ENCODE peak calls at places on chromosomes 5 and 9, in eight cellular contexts. One of them, this sample, is unnamed. For H3K4me1, the result is how much of the 10 kb centered on the place peaks cover.

GRCh38 chr5:8517461-8517860 is 648.5 kb downstream of the MTRR start:
- DNase-seq in gastrocnemius medialis: no peak
- DNase-seq in K562: no peak
- DNase-seq in GM23248: peak
- DNase-seq in lower lobe of right lung: no peak
- DNase-seq in uterus: no peak
- DNase-seq in thyroid gland: no peak
- DNase-seq in mesendoderm: peak
- DNase-seq in this sample: no peak

GRCh38 chr9:27505744-27506161 is 18.3 kb upstream of the IFNK start:
- DNase-seq in K562: no peak
- DNase-seq in GM23248: no peak
- DNase-seq in gastrocnemius medialis: no peak
- DNase-seq in uterus: no peak
- DNase-seq in thyroid gland: peak
- DNase-seq in mesendoderm: no peak
- DNase-seq in lower lobe of right lung: no peak
- DNase-seq in this sample: no peak

GRCh38 chr9:122088880-122089567 is 4.1 kb downstream of the TTLL11 start:
- DNase-seq in thyroid gland: no peak
- DNase-seq in lower lobe of right lung: no peak
- DNase-seq in GM23248: no peak
- DNase-seq in uterus: no peak
- DNase-seq in mesendoderm: no peak
- DNase-seq in K562: no peak
- DNase-seq in gastrocnemius medialis: no peak
- DNase-seq in this sample: no peak

GRCh38 chr9:130173462-130173876 is 1.3 kb downstream of the NCS1 start:
- DNase-seq in thyroid gland: peak
- DNase-seq in lower lobe of right lung: no peak
- DNase-seq in K562: no peak
- DNase-seq in mesendoderm: no peak
- DNase-seq in GM23248: peak
- DNase-seq in uterus: peak
- DNase-seq in gastrocnemius medialis: no peak
- DNase-seq in this sample: no peak

GRCh38 chr5:143800715-143801114 is 11.2 kb upstream of the HMHB1 start:
- DNase-seq in K562: no peak
- DNase-seq in GM23248: no peak
- DNase-seq in uterus: no peak
- DNase-seq in lower lobe of right lung: no peak
- DNase-seq in thyroid gland: no peak
- DNase-seq in mesendoderm: no peak
- DNase-seq in gastrocnemius medialis: no peak
- DNase-seq in this sample: no peak

GRCh38 chr5:134255418-134256150 is 29.7 kb upstream of the PPP2CA start:
- DNase-seq in lower lobe of right lung: no peak
- DNase-seq in mesendoderm: no peak
- DNase-seq in uterus: no peak
- DNase-seq in GM23248: peak
- DNase-seq in K562: no peak
- DNase-seq in gastrocnemius medialis: no peak
- DNase-seq in thyroid gland: no peak
- DNase-seq in this sample: no peak

GRCh38 chr5:134275822-134276221 is 49.9 kb upstream of the PPP2CA start:
- DNase-seq in thyroid gland: no peak
- DNase-seq in uterus: no peak
- DNase-seq in GM23248: no peak
- DNase-seq in mesendoderm: no peak
- DNase-seq in gastrocnemius medialis: no peak
- DNase-seq in K562: no peak
- DNase-seq in lower lobe of right lung: no peak
- DNase-seq in this sample: no peak

GRCh38 chr9:112819635-112820496 is 69.3 kb downstream of the SNX30 start:
- DNase-seq in gastrocnemius medialis: peak
- DNase-seq in lower lobe of right lung: no peak
- DNase-seq in mesendoderm: peak
- DNase-seq in uterus: peak
- DNase-seq in GM23248: peak
- DNase-seq in K562: peak
- DNase-seq in thyroid gland: peak
- DNase-seq in this sample: no peak

GRCh38 chr5:154868702-154869101 is 10.3 kb downstream of the CNOT8 start:
- DNase-seq in uterus: no peak
- DNase-seq in GM23248: peak
- DNase-seq in thyroid gland: peak
- DNase-seq in lower lobe of right lung: no peak
- DNase-seq in gastrocnemius medialis: peak
- DNase-seq in mesendoderm: peak
- DNase-seq in K562: no peak
- DNase-seq in this sample: no peak

GRCh38 chr5:149239917-149240316 is 31.7 kb upstream of the AFAP1L1 start:
- DNase-seq in gastrocnemius medialis: no peak
- DNase-seq in lower lobe of right lung: no peak
- DNase-seq in K562: no peak
- DNase-seq in thyroid gland: no peak
- DNase-seq in GM23248: no peak
- DNase-seq in uterus: no peak
- DNase-seq in mesendoderm: no peak
- DNase-seq in this sample: no peak

GRCh38 chr9:37565661-37566618 is 10.2 kb downstream of the FBXO10 start:
- DNase-seq in thyroid gland: no peak
- DNase-seq in lower lobe of right lung: no peak
- DNase-seq in uterus: no peak
- DNase-seq in K562: no peak
- DNase-seq in GM23248: no peak
- DNase-seq in mesendoderm: no peak
- DNase-seq in gastrocnemius medialis: no peak
- DNase-seq in this sample: no peak

GRCh38 chr9:13351768-13352386 is 72.4 kb upstream of the MPDZ start:
- DNase-seq in lower lobe of right lung: no peak
- DNase-seq in uterus: no peak
- DNase-seq in gastrocnemius medialis: no peak
- DNase-seq in thyroid gland: no peak
- DNase-seq in mesendoderm: peak
- DNase-seq in GM23248: peak
- DNase-seq in K562: peak
- DNase-seq in this sample: no peak

GRCh38 chr5:74647096-74647495 is 6.6 kb upstream of the ENC1 start:
- DNase-seq in mesendoderm: no peak
- DNase-seq in K562: no peak
- DNase-seq in uterus: no peak
- DNase-seq in gastrocnemius medialis: no peak
- DNase-seq in thyroid gland: no peak
- DNase-seq in GM23248: no peak
- DNase-seq in lower lobe of right lung: no peak
- DNase-seq in this sample: no peak

GRCh38 chr5:6550628-6551027 is 82.2 kb downstream of the NSUN2 start:
- DNase-seq in thyroid gland: no peak
- DNase-seq in uterus: no peak
- DNase-seq in K562: no peak
- DNase-seq in mesendoderm: no peak
- DNase-seq in lower lobe of right lung: no peak
- DNase-seq in GM23248: no peak
- DNase-seq in gastrocnemius medialis: no peak
- DNase-seq in this sample: no peak

GRCh38 chr5:96219580-96220281 is 213.3 kb downstream of the PCSK1 start:
- DNase-seq in mesendoderm: peak
- DNase-seq in thyroid gland: no peak
- DNase-seq in K562: no peak
- DNase-seq in GM23248: peak
- DNase-seq in lower lobe of right lung: no peak
- DNase-seq in gastrocnemius medialis: no peak
- DNase-seq in uterus: no peak
- DNase-seq in this sample: no peak

DNA sequence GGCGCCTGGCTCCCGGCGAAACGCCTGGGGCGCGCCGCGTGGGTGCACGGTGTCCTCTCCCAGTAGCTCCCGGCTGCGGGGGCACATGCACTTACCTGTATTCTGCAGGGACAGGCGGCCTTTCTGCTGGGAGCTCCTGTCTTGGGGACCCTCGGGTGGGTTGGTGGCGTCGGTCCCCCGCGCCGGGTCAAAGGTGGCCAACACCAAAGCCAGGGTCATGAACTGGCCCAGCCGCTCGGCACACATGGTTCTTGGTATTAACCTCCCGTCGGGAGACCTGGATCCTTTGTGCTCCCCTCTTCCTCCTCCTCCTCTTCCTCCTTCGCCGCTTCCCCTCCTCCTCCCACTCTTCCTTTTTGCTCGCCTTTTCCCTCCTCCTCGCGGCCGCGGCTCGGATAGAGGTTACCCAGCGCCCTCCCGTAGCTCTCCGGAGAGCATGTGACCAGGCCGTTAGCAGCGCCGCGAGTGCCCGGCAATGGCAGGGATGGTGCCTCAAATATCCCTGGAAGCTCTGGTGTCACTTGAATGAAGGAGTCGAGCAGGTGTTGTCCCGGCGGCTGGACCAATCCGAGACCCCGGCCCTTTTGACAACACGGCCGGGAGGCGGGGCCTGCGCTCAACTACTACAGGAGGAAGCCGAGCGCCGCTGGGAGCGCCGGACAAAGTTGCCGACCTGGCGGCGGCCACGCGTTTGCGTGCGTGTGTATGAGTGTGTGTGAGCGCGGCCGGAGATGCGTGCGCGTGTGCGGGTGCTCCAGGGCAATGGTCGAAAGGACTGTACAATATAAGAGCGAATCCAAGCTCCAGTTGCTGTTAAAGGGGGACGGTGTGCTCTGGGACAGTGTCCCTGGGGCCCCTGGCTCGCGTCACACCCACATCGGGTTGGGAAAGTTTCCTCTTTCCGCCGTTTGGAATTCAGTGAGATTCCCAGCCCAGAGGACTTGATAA is at the start of gene STC2:
- DNase-seq in GM23248: peak
- DNase-seq in uterus: no peak
- DNase-seq in thyroid gland: peak
- DNase-seq in K562: peak
- DNase-seq in gastrocnemius medialis: peak
- DNase-seq in mesendoderm: peak
- DNase-seq in lower lobe of right lung: peak
- DNase-seq in this sample: no peak
- H3K4me1 ChIP-seq in GM23248: under half
- H3K4me1 ChIP-seq in uterus: under half
- H3K4me1 ChIP-seq in thyroid gland: under half
- H3K4me1 ChIP-seq in K562: under half
- H3K4me1 ChIP-seq in gastrocnemius medialis: under half
- H3K4me1 ChIP-seq in mesendoderm: under half
- H3K4me1 ChIP-seq in lower lobe of right lung: half or more
- H3K4me1 ChIP-seq in this sample: under half

DNA sequence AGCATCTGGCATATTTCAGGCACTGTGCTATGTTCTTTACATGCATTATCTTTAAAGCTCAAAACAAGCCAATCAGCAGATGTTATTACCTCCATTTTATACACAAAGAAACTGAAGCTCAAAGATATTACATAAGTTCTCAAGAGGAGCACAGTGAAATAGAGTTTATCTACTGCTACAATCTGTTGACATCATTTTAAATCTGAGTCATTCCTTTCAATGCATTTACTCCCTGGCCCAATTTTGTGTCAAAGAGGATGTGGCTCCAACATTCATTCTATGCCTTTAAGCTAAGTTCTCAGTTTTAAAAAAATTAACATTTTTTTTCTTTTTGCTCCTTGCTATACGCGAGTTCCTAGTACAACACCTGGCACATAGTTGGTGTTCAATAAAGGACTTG is 486.3 kb upstream of the ZNF462 start:
- DNase-seq in lower lobe of right lung: no peak
- DNase-seq in mesendoderm: no peak
- DNase-seq in GM23248: no peak
- DNase-seq in uterus: no peak
- DNase-seq in K562: no peak
- DNase-seq in thyroid gland: no peak
- DNase-seq in gastrocnemius medialis: no peak
- DNase-seq in this sample: no peak
- H3K27ac ChIP-seq in lower lobe of right lung: no peak
- H3K27ac ChIP-seq in mesendoderm: no peak
- H3K27ac ChIP-seq in GM23248: no peak
- H3K27ac ChIP-seq in uterus: no peak
- H3K27ac ChIP-seq in K562: no peak
- H3K27ac ChIP-seq in thyroid gland: no peak
- H3K27ac ChIP-seq in gastrocnemius medialis: no peak
- H3K27ac ChIP-seq in this sample: no peak

GRCh38 chr9:68552700-68553099 is 12.0 kb upstream of the TMEM252 start:
- DNase-seq in gastrocnemius medialis: no peak
- DNase-seq in lower lobe of right lung: no peak
- DNase-seq in mesendoderm: no peak
- DNase-seq in K562: no peak
- DNase-seq in thyroid gland: no peak
- DNase-seq in uterus: no peak
- DNase-seq in GM23248: peak
- DNase-seq in this sample: no peak
- H3K4me1 ChIP-seq in gastrocnemius medialis: under half
- H3K4me1 ChIP-seq in lower lobe of right lung: under half
- H3K4me1 ChIP-seq in mesendoderm: under half
- H3K4me1 ChIP-seq in K562: under half
- H3K4me1 ChIP-seq in thyroid gland: under half
- H3K4me1 ChIP-seq in uterus: under half
- H3K4me1 ChIP-seq in GM23248: under half
- H3K4me1 ChIP-seq in this sample: under half

GRCh38 chr9:19186240-19186639 is 44.3 kb upstream of the DENND4C start:
- DNase-seq in gastrocnemius medialis: no peak
- DNase-seq in thyroid gland: no peak
- DNase-seq in lower lobe of right lung: no peak
- DNase-seq in uterus: no peak
- DNase-seq in K562: no peak
- DNase-seq in GM23248: peak
- DNase-seq in mesendoderm: no peak
- DNase-seq in this sample: no peak

GRCh38 chr9:19185191-19185590 is 45.3 kb upstream of the DENND4C start:
- DNase-seq in mesendoderm: no peak
- DNase-seq in K562: no peak
- DNase-seq in uterus: no peak
- DNase-seq in GM23248: no peak
- DNase-seq in thyroid gland: no peak
- DNase-seq in lower lobe of right lung: no peak
- DNase-seq in gastrocnemius medialis: no peak
- DNase-seq in this sample: no peak

GRCh38 chr9:19181002-19181401 is 49.5 kb upstream of the DENND4C start:
- DNase-seq in GM23248: no peak
- DNase-seq in uterus: no peak
- DNase-seq in K562: no peak
- DNase-seq in lower lobe of right lung: no peak
- DNase-seq in gastrocnemius medialis: no peak
- DNase-seq in thyroid gland: no peak
- DNase-seq in mesendoderm: no peak
- DNase-seq in this sample: no peak

GRCh38 chr9:19184144-19184917 is 46.2 kb upstream of the DENND4C start:
- DNase-seq in K562: peak
- DNase-seq in GM23248: peak
- DNase-seq in lower lobe of right lung: peak
- DNase-seq in gastrocnemius medialis: peak
- DNase-seq in thyroid gland: peak
- DNase-seq in uterus: peak
- DNase-seq in mesendoderm: peak
- DNase-seq in this sample: peak

DNA sequence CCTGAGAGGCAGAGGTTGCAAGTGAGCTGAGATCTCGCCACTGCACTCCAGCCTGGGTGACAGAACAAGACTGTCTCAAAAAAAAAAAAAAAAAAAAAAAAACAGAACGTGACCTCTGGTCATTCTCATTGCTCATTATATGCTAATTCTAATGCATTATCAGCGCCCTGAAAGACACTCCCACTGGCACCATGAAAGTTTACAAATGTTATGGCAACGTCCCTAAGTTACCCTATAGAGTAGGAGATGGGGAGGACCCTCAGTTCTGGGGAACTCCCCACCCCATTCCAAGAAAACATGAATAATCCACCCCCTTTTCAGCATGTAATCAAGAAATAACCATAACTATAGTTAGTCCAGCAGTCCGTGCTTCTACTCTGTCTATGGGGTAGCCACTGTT is 48.9 kb upstream of the DENND4C start:
- DNase-seq in thyroid gland: no peak
- DNase-seq in mesendoderm: no peak
- DNase-seq in uterus: no peak
- DNase-seq in lower lobe of right lung: no peak
- DNase-seq in GM23248: no peak
- DNase-seq in K562: no peak
- DNase-seq in gastrocnemius medialis: no peak
- DNase-seq in this sample: no peak
- H3K27ac ChIP-seq in thyroid gland: no peak
- H3K27ac ChIP-seq in mesendoderm: no peak
- H3K27ac ChIP-seq in uterus: peak
- H3K27ac ChIP-seq in lower lobe of right lung: peak
- H3K27ac ChIP-seq in GM23248: no peak
- H3K27ac ChIP-seq in K562: no peak
- H3K27ac ChIP-seq in gastrocnemius medialis: peak
- H3K27ac ChIP-seq in this sample: no peak

This sample was measured in thoracic aorta.